ENCODE peak calls at places on chromosome 4, in four cellular contexts. S, Z, J and O are unnamed samples.

GRCh38 chr4:22179124-22179874 is 230.7 kb upstream of the KCNIP4 start:
- DNase-seq in S (no peak), J (no peak), Z (no peak), O (no peak)

GRCh38 chr4:128465523-128465922 is 177.9 kb upstream of the PGRMC2 start:
- DNase-seq in S (no peak), Z (no peak), J (no peak), O (no peak)

GRCh38 chr4:30721353-30722091 is 1.4 kb downstream of the PCDH7 start:
- DNase-seq in J (peak), Z (no peak), S (peak), O (peak)

GRCh38 chr4:154348657-154349056 is 142.9 kb downstream of the DCHS2 start:
- DNase-seq in Z (no peak), J (no peak), S (no peak), O (no peak)

GRCh38 chr4:147732516-147733193 is 767 bp downstream of the ARHGAP10 start:
- DNase-seq in J (peak), Z (peak), S (peak), O (peak)

GRCh38 chr4:140242357-140243284 is 88.6 kb upstream of the MAML3 start:
- DNase-seq in S (no peak), Z (no peak), J (no peak), O (no peak)

GRCh38 chr4:111923786-111924185 is 221.5 kb upstream of the FAM241A start:
- DNase-seq in S (no peak), Z (no peak), J (no peak), O (no peak)

GRCh38 chr4:8274066-8274652 is 4.6 kb downstream of the HTRA3 start:
- DNase-seq in J (no peak), Z (no peak), S (no peak), O (no peak)

GRCh38 chr4:173301518-173302201 is 32.5 kb downstream of the HMGB2 start:
- DNase-seq in S (no peak), Z (peak), J (no peak), O (peak)

GRCh38 chr4:6893449-6894085 is 16.1 kb upstream of the TBC1D14 start:
- DNase-seq in Z (no peak), J (peak), S (peak), O (no peak)

GRCh38 chr4:7189066-7189465 is 3.3 kb upstream of the SORCS2 start:
- DNase-seq in Z (no peak), S (peak), J (no peak), O (no peak)

GRCh38 chr4:64248151-64248550 is 161.1 kb downstream of the TECRL start:
- DNase-seq in S (no peak), Z (no peak), J (no peak), O (no peak)

GRCh38 chr4:140267576-140267975 is 105.9 kb upstream of the SCOC start:
- DNase-seq in S (no peak), J (no peak), Z (no peak), O (no peak)

GRCh38 chr4:56870927-56871326 is 36.8 kb upstream of the REST start:
- DNase-seq in J (no peak), S (peak), Z (no peak), O (no peak)

GRCh38 chr4:69075061-69075792 is 21.0 kb upstream of the UGT2B7 start:
- DNase-seq in S (no peak), J (no peak), Z (no peak), O (no peak)

GRCh38 chr4:180350866-180351350 is 1892.3 kb upstream of the TENM3 start:
- DNase-seq in S (no peak), J (no peak), Z (no peak), O (no peak)

GRCh38 chr4:153573881-153574807 is 108.0 kb downstream of the TMEM131L start:
- DNase-seq in S (no peak), J (peak), Z (peak), O (peak)

GRCh38 chr4:47340914-47341313 is 122.6 kb downstream of the COMMD8 start:
- DNase-seq in J (no peak), Z (no peak), S (no peak), O (no peak)

GRCh38 chr4:152943673-152944072 is 7.5 kb downstream of the FHDC1 start:
- DNase-seq in S (no peak), J (no peak), Z (no peak), O (no peak)

GRCh38 chr4:8478801-8479744 is 38.5 kb downstream of the TRMT44 start:
- DNase-seq in Z (no peak), S (no peak), J (no peak), O (no peak)

GRCh38 chr4:38322709-38323108 is 341.3 kb upstream of the KLF3 start:
- DNase-seq in S (no peak), J (peak), Z (no peak), O (no peak)

GRCh38 chr4:5958199-5958735 is 60.0 kb downstream of the C4orf50 start:
- DNase-seq in Z (no peak), J (no peak), S (peak), O (no peak)

GRCh38 chr4:11628093-11628725 is 199.5 kb upstream of the HS3ST1 start:
- DNase-seq in S (no peak), Z (no peak), J (no peak), O (no peak)

GRCh38 chr4:75985116-75985515 is 5.6 kb downstream of the SDAD1 start:
- DNase-seq in S (no peak), J (no peak), Z (no peak), O (no peak)

GRCh38 chr4:3041192-3042142 is 32.9 kb downstream of the HTT-AS start:
- DNase-seq in S (peak), Z (peak), J (peak), O (no peak)

GRCh38 chr4:163638909-163639308 is 144.4 kb downstream of the TMA16 start:
- DNase-seq in Z (no peak), J (no peak), S (no peak), O (no peak)

GRCh38 chr4:16026155-16026761 is 57.6 kb downstream of the PROM1 start:
- DNase-seq in S (no peak), J (no peak), Z (peak), O (peak)

GRCh38 chr4:159417006-159417405 is 314.1 kb downstream of the RAPGEF2 start:
- DNase-seq in Z (no peak), J (no peak), S (no peak), O (no peak)

GRCh38 chr4:140637836-140638235 is 69.1 kb upstream of the UCP1 start:
- DNase-seq in J (no peak), S (no peak), Z (peak), O (peak)

GRCh38 chr4:78561677-78562076 is 10.1 kb downstream of the ANXA3 start:
- DNase-seq in S (no peak), J (no peak), Z (no peak), O (no peak)

GRCh38 chr4:55183926-55184599 is 58.7 kb upstream of the KDR start:
- DNase-seq in J (no peak), Z (no peak), S (no peak), O (no peak)
- TF ChIP-seq CTCF in J (no peak), Z (no peak), S (no peak), O (no peak)

GRCh38 chr4:4384837-4385236 is 2.1 kb upstream of the NSG1 start:
- DNase-seq in S (no peak), Z (no peak), J (no peak), O (no peak)
- TF ChIP-seq CTCF in S (no peak), Z (peak), J (no peak), O (peak)

GRCh38 chr4:178329226-178329872 is 887.1 kb upstream of the AGA start:
- DNase-seq in Z (no peak), S (no peak), J (no peak), O (no peak)
- TF ChIP-seq CTCF in Z (no peak), S (no peak), J (no peak), O (no peak)

DNA sequence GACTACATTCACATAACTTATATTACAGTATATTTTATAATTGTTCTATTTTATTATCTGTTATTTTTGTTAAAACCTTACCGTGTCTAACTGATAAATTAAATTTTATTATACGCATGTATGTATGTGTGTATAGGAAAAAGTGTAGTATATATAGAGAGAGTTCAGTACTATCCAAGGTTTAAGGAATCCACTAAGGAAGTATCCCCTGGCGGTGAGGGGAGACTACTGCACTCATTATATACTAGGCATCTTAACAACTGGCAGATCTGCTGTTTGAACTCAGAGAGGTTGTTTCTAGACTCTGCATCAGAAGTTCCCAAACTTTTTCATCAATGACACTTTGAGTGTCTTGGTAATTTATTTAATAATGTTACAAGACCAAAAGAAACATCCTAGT is 70.9 kb downstream of the NDST4 start:
- DNase-seq in J (no peak), S (no peak), Z (no peak), O (no peak)
- TF ChIP-seq CTCF in J (peak), S (no peak), Z (no peak), O (peak)

DNA sequence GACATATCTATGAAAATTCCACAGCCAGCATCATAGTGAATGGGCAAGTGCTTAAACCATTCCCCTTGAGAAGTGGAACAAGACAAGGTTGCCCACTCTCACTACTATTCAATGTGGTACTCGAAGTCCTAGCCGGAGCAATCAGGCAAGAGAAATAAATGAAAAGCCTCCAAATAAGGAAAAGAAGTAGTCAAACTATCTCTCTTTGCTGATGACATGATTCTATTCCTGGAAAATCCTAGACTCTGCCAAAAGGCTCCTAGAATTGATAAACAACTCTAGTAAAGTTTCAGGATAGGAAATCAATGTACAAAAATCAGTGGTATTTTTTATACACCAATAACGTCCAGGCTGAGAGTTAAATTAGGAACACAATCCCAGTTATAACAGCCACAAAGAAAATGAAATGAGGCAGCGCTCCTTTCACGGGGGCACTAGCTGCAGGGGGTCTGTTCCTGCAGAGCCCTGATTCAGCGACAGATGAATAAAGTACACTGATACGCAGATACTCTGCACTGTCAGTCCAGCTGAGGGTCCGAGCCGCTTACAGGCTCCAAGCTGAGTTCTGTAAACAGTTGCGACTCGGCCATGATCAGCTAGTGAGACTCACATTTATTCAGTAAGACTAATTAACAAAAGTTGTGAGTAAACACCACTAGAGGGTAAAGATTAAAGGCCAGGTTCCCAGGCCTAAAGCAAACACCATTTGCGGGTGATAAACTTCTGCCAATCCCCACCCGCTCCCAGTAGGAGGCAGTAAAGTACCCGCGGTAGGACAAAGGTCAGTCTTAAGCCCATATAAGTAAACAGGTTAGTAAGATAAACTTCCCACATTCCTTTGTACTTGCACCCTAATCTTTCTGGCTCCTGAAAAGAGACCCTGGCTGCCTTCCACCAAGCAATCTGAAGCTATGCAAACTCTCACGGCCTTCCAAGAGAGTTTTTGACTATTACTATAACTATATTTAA is 290.6 kb upstream of the GRID2 start:
- DNase-seq in J (peak), Z (no peak), S (no peak), O (no peak)
- TF ChIP-seq CTCF in J (peak), Z (no peak), S (no peak), O (peak)

GRCh38 chr4:182126096-182126495 is 117.1 kb upstream of the TENM3 start:
- DNase-seq in S (no peak), J (no peak), Z (no peak), O (no peak)

GRCh38 chr4:182124359-182124758 is 118.8 kb upstream of the TENM3 start:
- DNase-seq in J (no peak), S (no peak), Z (no peak), O (no peak)

GRCh38 chr4:182126567-182126966 is 116.6 kb upstream of the TENM3 start:
- DNase-seq in S (no peak), J (no peak), Z (no peak), O (no peak)
- TF ChIP-seq CTCF in S (no peak), J (no peak), Z (no peak), O (no peak)